ENCODE peak calls at places on chromosomes 3 and 15, in six cellular contexts. T is A549, X is HCT116, P is right lobe of liver, F is Peyer's patch, C is IMR-90. I is an unnamed sample. For H3K4me1, the result is how much of the 10 kb centered on the place peaks cover.

GRCh38 chr3:129039271-129040038 is 21.1 kb upstream of the GP9 start:
- DNase-seq in T (no peak), X (no peak), P (no peak), F (no peak), C (no peak), I (no peak)

GRCh38 chr3:62057339-62058047 is 315.9 kb downstream of the FEZF2 start:
- DNase-seq in T (no peak), X (no peak), P (no peak), F (no peak), C (no peak), I (no peak)

GRCh38 chr15:62625421-62626033 is 417.0 kb upstream of the TPM1 start:
- DNase-seq in T (no peak), X (no peak), P (no peak), F (no peak), C (peak), I (peak)

GRCh38 chr3:38907426-38907825 is 91.4 kb upstream of the SCN10A start:
- DNase-seq in T (no peak), X (no peak), P (no peak), F (no peak), C (peak), I (no peak)

GRCh38 chr3:103499132-103499885 is 1064.5 kb downstream of the ZPLD1 start:
- DNase-seq in T (no peak), X (no peak), P (no peak), F (no peak), C (peak), I (no peak)

GRCh38 chr3:169546368-169546767 is 117.1 kb downstream of the MECOM start:
- DNase-seq in T (no peak), X (no peak), P (no peak), F (no peak), C (no peak), I (no peak)

GRCh38 chr15:84832446-84833040 is 15.4 kb downstream of the ALPK3 start:
- DNase-seq in T (no peak), X (no peak), P (no peak), F (no peak), C (no peak), I (no peak)

GRCh38 chr15:98506711-98507110 is 141.6 kb upstream of the IGF1R start:
- DNase-seq in T (no peak), X (no peak), P (no peak), F (no peak), C (no peak), I (no peak)

GRCh38 chr3:9747267-9747666 is 2.5 kb upstream of the OGG1 start:
- DNase-seq in T (no peak), X (no peak), P (no peak), F (no peak), C (peak), I (no peak)

GRCh38 chr3:117719316-117719926 is 1009.8 kb downstream of the TUSC7 start:
- DNase-seq in T (peak), X (peak), P (no peak), F (no peak), C (peak), I (no peak)

GRCh38 chr15:63460210-63461135 is 43.9 kb upstream of the USP3 start:
- DNase-seq in T (no peak), X (no peak), P (no peak), F (no peak), C (no peak), I (no peak)

GRCh38 chr3:50226888-50227389 is 9.1 kb upstream of the GNAI2 start:
- DNase-seq in T (peak), X (peak), P (no peak), F (peak), C (no peak), I (peak)

GRCh38 chr3:192802957-192803899 is 75.9 kb upstream of the FGF12 start:
- DNase-seq in T (peak), X (peak), P (no peak), F (no peak), C (peak), I (no peak)

GRCh38 chr3:194575484-194576210 is 57.6 kb downstream of the TMEM44 start:
- DNase-seq in T (peak), X (no peak), P (peak), F (no peak), C (peak), I (no peak)
- TF ChIP-seq CTCF in T (no peak), X (peak), P (no peak), F (no peak), C (peak), I (no peak)

GRCh38 chr15:51706931-51707608 is 25.8 kb downstream of the SCG3 start:
- DNase-seq in T (no peak), X (no peak), P (no peak), F (no peak), C (no peak), I (no peak)

GRCh38 chr15:51706347-51706746 is 25.0 kb downstream of the SCG3 start:
- DNase-seq in T (no peak), X (no peak), P (no peak), F (no peak), C (no peak), I (no peak)

GRCh38 chr15:51702710-51703109 is 21.4 kb downstream of the SCG3 start:
- DNase-seq in T (no peak), X (no peak), P (no peak), F (no peak), C (no peak), I (no peak)

GRCh38 chr15:51708013-51708412 is 26.7 kb downstream of the SCG3 start:
- DNase-seq in T (no peak), X (no peak), P (no peak), F (no peak), C (no peak), I (no peak)
- TF ChIP-seq POLR2A in T (no peak), X (no peak), P (no peak), F (no peak), C (no peak), I (no peak)

GRCh38 chr3:46545695-46546630 is 20.1 kb downstream of the LRRC2 start:
- DNase-seq in T (no peak), X (no peak), P (no peak), F (peak), C (no peak), I (no peak)
- H3K4me1 ChIP-seq in T (under half), X (under half), P (under half), F (under half), C (under half), I (under half)

GRCh38 chr3:126342211-126342610 is 15.0 kb downstream of the KLF15 start:
- DNase-seq in T (no peak), X (no peak), P (peak), F (no peak), C (no peak), I (peak)
- TF ChIP-seq CTCF in T (no peak), X (no peak), P (no peak), F (no peak), C (no peak), I (no peak)